ENCODE peak calls at places on chromosomes 7 and 10, in nine cellular contexts. Y is left ventricle myocardium inferior, Q is neuronal stem cell, W is foreskin fibroblast, U is endothelial cell of umbilical vein, O is GM06990, L is OCI-LY7, Z is fibroblast of lung, S is astrocyte of the spinal cord. B is an unnamed sample.

GRCh38 chr7:129853661-129854268 is 99.0 kb downstream of the UBE2H start:
- DNase-seq in W (peak), L (no peak), U (peak), S (peak), O (no peak), Y (no peak), Z (peak), Q (no peak), B (no peak)

GRCh38 chr7:805261-805660 is 27.0 kb upstream of the SUN1 start:
- DNase-seq in Q (no peak), S (no peak), Y (no peak), Z (no peak), L (no peak), W (no peak), O (no peak), U (peak), B (no peak)

GRCh38 chr7:121073463-121074099 is 85.1 kb downstream of the CPED1 start:
- DNase-seq in Q (no peak), Z (no peak), L (no peak), O (no peak), S (no peak), Y (no peak), W (no peak), U (no peak), B (no peak)

GRCh38 chr7:139981533-139981932 is 81.2 kb downstream of the PARP12 start:
- DNase-seq in U (no peak), O (no peak), S (no peak), W (no peak), Y (no peak), Z (no peak), Q (no peak), L (no peak), B (no peak)

GRCh38 chr7:7969306-7970112 is 913 bp downstream of the GLCCI1 start:
- DNase-seq in L (peak), Q (peak), Z (peak), O (peak), W (no peak), U (peak), Y (peak), S (peak), B (no peak)

GRCh38 chr10:43198682-43199005 is 60.4 kb downstream of the CSGALNACT2 start:
- DNase-seq in L (no peak), S (no peak), U (no peak), Z (no peak), Q (no peak), Y (no peak), O (no peak), W (no peak), B (no peak)

GRCh38 chr7:106022193-106022821 is 59.2 kb downstream of the CDHR3 start:
- DNase-seq in U (no peak), S (peak), W (no peak), Q (no peak), Z (no peak), L (peak), O (peak), Y (no peak), B (no peak)

GRCh38 chr10:84783386-84783785 is 455.0 kb downstream of the CCSER2 start:
- DNase-seq in Z (no peak), Y (no peak), Q (peak), O (no peak), W (no peak), S (peak), L (peak), U (peak), B (no peak)

GRCh38 chr7:17185690-17186070 is 112.8 kb upstream of the AHR start:
- DNase-seq in Q (no peak), Z (peak), U (peak), O (no peak), L (no peak), Y (no peak), S (peak), W (peak), B (peak)

GRCh38 chr10:4812041-4812440 is 14.0 kb upstream of the AKR1E2 start:
- DNase-seq in S (no peak), L (no peak), U (no peak), Z (peak), O (no peak), W (no peak), Q (no peak), Y (no peak), B (no peak)

GRCh38 chr10:133199992-133200611 is 29.9 kb upstream of the UTF1 start:
- DNase-seq in Z (no peak), L (no peak), W (no peak), O (no peak), Y (no peak), S (no peak), Q (no peak), U (no peak), B (no peak)

GRCh38 chr10:82811621-82812020 is 936.6 kb downstream of the NRG3 start:
- DNase-seq in W (no peak), Q (no peak), Y (no peak), O (no peak), L (peak), S (no peak), U (peak), Z (no peak), B (no peak)

GRCh38 chr10:92690211-92691041 is 671 bp downstream of the HHEX start:
- DNase-seq in Y (peak), W (peak), Z (peak), U (peak), L (no peak), S (peak), Q (peak), O (peak), B (no peak)

GRCh38 chr7:86469680-86470295 is 173.9 kb upstream of the GRM3 start:
- DNase-seq in Y (no peak), L (peak), O (peak), Q (peak), S (peak), Z (peak), W (peak), U (peak), B (peak)

GRCh38 chr10:57014758-57015157 is 653.7 kb upstream of the ZWINT start:
- DNase-seq in Q (no peak), Z (no peak), O (no peak), Y (no peak), L (no peak), U (no peak), S (no peak), W (no peak), B (no peak)

GRCh38 chr10:51544933-51545332 is 154.5 kb downstream of the CSTF2T start:
- DNase-seq in S (no peak), L (no peak), O (no peak), Y (no peak), U (no peak), Q (no peak), Z (no peak), W (no peak), B (no peak)

GRCh38 chr10:131946321-131946751 is 35.4 kb downstream of the BNIP3 start:
- DNase-seq in U (peak), L (no peak), Q (no peak), S (peak), Y (no peak), W (peak), O (no peak), Z (peak), B (peak)

GRCh38 chr10:49612513-49613159 is 1.2 kb upstream of the CHAT start:
- DNase-seq in Z (no peak), Y (no peak), O (no peak), S (no peak), U (no peak), Q (no peak), L (no peak), W (no peak), B (no peak)

GRCh38 chr10:71375954-71376353 is 20.8 kb upstream of the CDH23 start:
- DNase-seq in L (no peak), Y (no peak), U (no peak), Z (no peak), S (no peak), O (no peak), W (no peak), Q (no peak), B (no peak)

GRCh38 chr10:7315906-7316305 is 94.9 kb downstream of the SFMBT2 start:
- DNase-seq in Q (no peak), U (no peak), W (peak), L (no peak), S (no peak), Z (no peak), O (no peak), Y (no peak), B (no peak)

GRCh38 chr7:30730996-30731395 is 20.9 kb upstream of the INMT start:
- DNase-seq in W (no peak), L (no peak), O (no peak), Z (no peak), U (no peak), Y (no peak), S (no peak), Q (no peak), B (no peak)

GRCh38 chr10:74039561-74040145 is 41.7 kb downstream of the VCL start:
- DNase-seq in Z (peak), Y (no peak), S (no peak), L (no peak), O (no peak), W (peak), Q (no peak), U (peak), B (peak)

GRCh38 chr7:36192050-36192824 is 39.2 kb downstream of the EEPD1 start:
- DNase-seq in Q (no peak), Y (no peak), Z (peak), S (peak), L (peak), W (peak), O (no peak), U (no peak), B (peak)

GRCh38 chr7:41098846-41099245 is 604.0 kb downstream of the INHBA start:
- DNase-seq in L (no peak), W (no peak), O (no peak), S (no peak), Q (no peak), Y (no peak), U (no peak), Z (no peak), B (no peak)

GRCh38 chr10:120022357-120022756 is 129.8 kb downstream of the SEC23IP start:
- DNase-seq in O (no peak), S (no peak), Y (no peak), L (no peak), W (no peak), Q (no peak), U (no peak), Z (no peak), B (no peak)

GRCh38 chr10:22475857-22476600 is 130.7 kb downstream of the SPAG6 start:
- DNase-seq in Z (no peak), S (no peak), Y (no peak), O (peak), U (no peak), W (peak), Q (peak), L (no peak), B (no peak)

GRCh38 chr7:25777969-25778767 is 373.8 kb upstream of the NFE2L3 start:
- DNase-seq in Z (no peak), Y (no peak), W (no peak), Q (no peak), U (no peak), S (no peak), L (no peak), O (no peak), B (no peak)
- H3K4me3 ChIP-seq in Z (no peak), Y (no peak), W (no peak), Q (no peak), U (no peak), S (no peak), L (no peak), O (no peak), B (no peak)

GRCh38 chr7:66206116-66206908 is 1.2 kb downstream of the TPST1 start:
- DNase-seq in U (no peak), L (no peak), Z (peak), Q (no peak), W (no peak), Y (no peak), S (no peak), O (no peak), B (no peak)
- H3K4me3 ChIP-seq in U (peak), L (peak), Z (peak), Q (peak), W (peak), Y (peak), S (peak), O (peak), B (peak)

DNA sequence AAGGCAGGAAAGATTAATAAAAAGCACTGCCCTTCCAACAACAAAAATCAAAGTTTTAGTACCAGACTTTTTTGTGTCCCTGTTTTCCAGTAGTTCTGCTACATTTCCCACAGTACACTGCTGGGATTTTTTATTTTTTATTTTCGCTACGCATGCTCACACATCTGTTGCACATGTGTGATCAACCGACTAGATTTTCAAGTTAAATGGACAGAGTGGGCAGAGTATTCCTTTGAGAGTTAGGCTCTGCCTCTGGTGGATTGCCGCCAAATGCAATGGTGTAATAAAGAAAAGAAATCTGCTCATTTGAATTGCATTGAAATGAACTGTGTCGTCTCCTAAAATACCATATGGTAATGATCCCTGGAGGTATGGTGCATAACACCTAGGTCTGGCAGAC is 357.6 kb downstream of the CRPPA start:
- DNase-seq in Y (no peak), U (no peak), O (no peak), W (peak), Q (no peak), L (no peak), S (peak), Z (peak), B (peak)
- H3K4me3 ChIP-seq in Y (peak), U (no peak), O (no peak), W (no peak), Q (no peak), L (no peak), S (no peak), Z (no peak), B (no peak)

DNA sequence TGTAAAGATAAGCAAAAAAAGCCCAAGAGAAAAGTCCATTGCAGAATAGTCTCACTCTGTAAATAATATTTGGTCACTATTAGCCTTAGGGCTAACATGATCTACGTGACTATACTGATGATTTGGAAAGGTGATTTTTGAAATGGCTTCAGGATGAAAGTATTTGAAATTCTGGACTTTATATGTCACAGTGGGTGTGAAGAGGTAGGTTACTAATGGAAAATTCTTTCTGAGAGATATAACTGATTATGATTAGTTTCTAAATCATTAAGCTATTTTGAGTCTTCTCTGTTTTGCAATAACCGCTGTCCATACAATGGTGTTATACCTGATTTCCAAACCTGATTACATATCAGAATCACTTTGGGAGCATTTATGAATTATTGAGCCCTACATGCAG is 20.1 kb upstream of the HBP1 start:
- DNase-seq in O (no peak), Q (no peak), U (no peak), L (no peak), Z (no peak), Y (no peak), S (no peak), W (no peak), B (no peak)
- H3K4me3 ChIP-seq in O (no peak), Q (no peak), U (no peak), L (no peak), Z (no peak), Y (no peak), S (no peak), W (no peak), B (no peak)

GRCh38 chr7:20438665-20439376 is 108.1 kb downstream of the ITGB8 start:
- DNase-seq in Q (no peak), O (peak), W (no peak), L (peak), U (no peak), Z (no peak), S (no peak), Y (no peak), B (no peak)
- H3K4me3 ChIP-seq in Q (no peak), O (no peak), W (no peak), L (no peak), U (no peak), Z (no peak), S (no peak), Y (no peak), B (no peak)

DNA sequence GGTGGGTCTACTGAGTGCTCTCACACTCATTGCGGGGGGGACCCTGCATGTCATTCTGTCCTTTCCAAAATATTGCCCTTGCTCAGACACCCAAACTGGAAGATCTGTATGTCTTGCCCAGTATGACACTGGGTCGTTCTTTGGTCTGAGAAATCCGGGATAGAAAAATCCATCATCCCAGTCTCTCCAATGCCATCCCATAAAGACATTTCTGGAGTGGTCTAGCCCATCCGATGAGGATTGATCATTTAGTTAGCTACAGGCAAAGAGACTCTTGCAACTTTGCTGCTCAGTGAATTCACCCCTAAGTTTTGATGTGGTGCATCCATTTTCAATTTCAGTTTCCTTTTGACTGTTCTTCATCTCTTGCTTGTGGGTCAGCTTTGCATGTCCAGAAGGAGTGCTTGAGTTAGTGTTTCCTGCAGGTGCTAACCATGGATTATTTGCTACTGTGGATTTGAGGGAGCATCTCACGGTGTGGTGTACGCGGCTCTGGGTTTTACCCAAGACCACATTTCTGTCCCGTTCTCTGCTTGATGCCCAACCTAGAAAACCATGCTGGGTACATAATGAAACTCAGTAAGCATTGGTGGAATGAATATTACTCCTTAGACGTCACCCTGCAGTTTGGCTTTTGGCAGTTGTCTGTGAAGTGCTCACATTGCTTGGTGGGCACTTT is 247.0 kb upstream of the MKI67 start:
- DNase-seq in Q (no peak), Y (no peak), L (no peak), O (no peak), Z (no peak), S (no peak), U (no peak), W (no peak), B (no peak)
- H3K4me3 ChIP-seq in Q (no peak), Y (no peak), L (no peak), O (no peak), Z (no peak), S (no peak), U (no peak), W (no peak), B (no peak)

GRCh38 chr10:80662429-80663211 is 124.9 kb downstream of the SH2D4B start:
- DNase-seq in S (peak), Q (peak), L (peak), Y (peak), O (peak), U (peak), W (peak), Z (peak), B (peak)
- H3K4me3 ChIP-seq in S (peak), Q (peak), L (no peak), Y (peak), O (peak), U (no peak), W (peak), Z (peak), B (peak)

GRCh38 chr7:6691103-6691502 is 15.6 kb downstream of the ZNF12 start:
- DNase-seq in Z (no peak), Y (no peak), L (no peak), W (no peak), O (no peak), S (no peak), Q (no peak), U (no peak), B (no peak)

DNA sequence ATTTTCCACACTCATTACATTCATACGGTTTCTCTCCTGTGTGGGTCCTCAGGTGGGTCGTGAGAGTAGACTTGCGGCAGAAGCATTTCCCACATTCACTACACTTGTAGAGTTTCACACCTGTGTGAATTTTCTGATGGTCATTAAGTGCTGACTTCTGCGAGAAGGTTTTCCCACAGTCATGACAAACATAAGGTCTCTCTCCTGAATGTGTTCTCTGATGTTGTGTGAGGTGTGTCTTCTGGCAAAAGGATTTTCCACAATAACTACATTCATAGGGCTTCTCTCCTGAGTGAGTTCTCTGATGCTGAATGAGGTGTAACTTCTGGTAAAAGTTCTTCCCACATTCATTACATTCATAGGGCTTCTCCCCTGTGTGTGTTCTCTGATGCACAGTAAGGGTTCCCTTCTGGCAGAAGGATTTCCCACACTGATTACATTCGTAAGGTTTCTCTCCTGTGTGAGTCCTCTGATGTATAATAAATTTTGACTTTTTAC is 15.1 kb downstream of the ZNF12 start:
- DNase-seq in S (peak), W (no peak), O (no peak), Q (no peak), Y (no peak), L (no peak), Z (peak), U (peak), B (peak)
- H3K4me3 ChIP-seq in S (no peak), W (no peak), O (no peak), Q (no peak), Y (no peak), L (no peak), Z (no peak), U (no peak), B (no peak)